ENCODE peak calls at places on chromosomes 7 and 10, in nine cellular contexts. D is ACHN; Y is stimulated activated CD8-positive, alpha-beta memory T cell treated with anti-CD3 and anti-CD28 coated beads, Interleukin-2, amount 100 ng/mL, for 1 hour; A is HTR-8/SVneo; U is stimulated activated CD4-positive, alpha-beta T cell treated with anti-CD3 and anti-CD28 coated beads, Interleukin-4, amount 100 ng/mL, for 1 hour; L is EL; C is ELF-1; W is tibial artery; I is H4. F is an unnamed sample.

GRCh38 chr10:74909665-74910064 is 83.3 kb downstream of the KAT6B start:
- DNase-seq in W (no peak), Y (no peak), U (no peak), C (no peak), L (peak), I (no peak), D (peak), A (no peak), F (no peak)

GRCh38 chr7:91034459-91035368 is 229.5 kb upstream of the FZD1 start:
- DNase-seq in I (peak), Y (no peak), C (peak), W (peak), U (no peak), D (peak), A (peak), L (peak), F (peak)

GRCh38 chr7:127922661-127923060 is 108.6 kb downstream of the LRRC4 start:
- DNase-seq in I (no peak), Y (no peak), C (no peak), D (no peak), L (no peak), W (no peak), A (no peak), U (no peak), F (no peak)

GRCh38 chr7:72793791-72794190 is 34.2 kb downstream of the TYW1B start:
- DNase-seq in L (no peak), I (no peak), A (no peak), Y (no peak), D (no peak), U (no peak), C (no peak), W (no peak), F (no peak)

GRCh38 chr10:88187472-88187871 is 324.0 kb downstream of the PTEN start:
- DNase-seq in C (no peak), A (no peak), U (no peak), W (no peak), D (no peak), L (no peak), I (no peak), Y (no peak), F (no peak)

GRCh38 chr10:73529089-73529832 is 33.4 kb upstream of the PPP3CB start:
- DNase-seq in C (peak), Y (peak), U (peak), L (peak), A (peak), W (no peak), I (peak), D (peak), F (peak)

GRCh38 chr10:89363766-89364407 is 14.0 kb upstream of the IFIT1B start:
- DNase-seq in C (no peak), A (no peak), D (no peak), Y (no peak), U (no peak), L (no peak), I (no peak), W (no peak), F (no peak)

GRCh38 chr7:1985071-1985470 is 247.7 kb downstream of the MAD1L1 start:
- DNase-seq in W (no peak), D (no peak), Y (no peak), L (peak), U (no peak), I (no peak), C (peak), A (no peak), F (no peak)

GRCh38 chr7:132002343-132002968 is 446.0 kb upstream of the PODXL start:
- DNase-seq in Y (no peak), I (no peak), C (no peak), A (no peak), U (no peak), L (no peak), D (no peak), W (no peak), F (no peak)

GRCh38 chr10:28631896-28632596 is 45.3 kb upstream of the BAMBI start:
- DNase-seq in C (no peak), U (no peak), D (peak), W (no peak), I (peak), A (no peak), L (peak), Y (no peak), F (no peak)

GRCh38 chr10:91247360-91248111 is 27.1 kb downstream of the PCGF5 start:
- DNase-seq in A (no peak), D (no peak), C (peak), Y (no peak), W (peak), L (peak), U (no peak), I (no peak), F (no peak)